ENCODE peak calls at places on chromosomes 6 and 20, in nine cellular contexts. L is SW 1271; X is H54; E is H7; Q is activated CD4-positive, alpha-beta T cell treated with anti-CD3 and anti-CD28 coated beads for 4 hours; H is HTR-8/SVneo; T is kidney tubule cell; M is BE2C; F is A549. C is an unnamed sample.

GRCh38 chr6:36840471-36841461 is 1.5 kb upstream of the CPNE5 start:
- DNase-seq in F (no peak), X (no peak), E (peak; percentile 85), M (no peak), L (no peak), H (no peak), Q (peak; percentile 36), T (no peak), C (no peak)

GRCh38 chr6:43648248-43648647 is 3.4 kb downstream of the RSPH9 start:
- DNase-seq in Q (no peak), X (no peak), L (no peak), H (no peak), M (no peak), E (no peak), T (no peak), F (no peak), C (no peak)

GRCh38 chr20:4681441-4681840 is 40.3 kb upstream of the PRND start:
- DNase-seq in T (no peak), F (no peak), L (no peak), Q (no peak), X (no peak), E (no peak), M (no peak), H (no peak), C (no peak)

GRCh38 chr20:8094415-8094818 is 37.6 kb upstream of the PLCB1 start:
- DNase-seq in T (no peak), M (peak; percentile 23), E (no peak), F (peak; percentile 26), L (no peak), Q (no peak), H (no peak), X (no peak), C (no peak)

GRCh38 chr6:166269301-166270039 is 38.7 kb downstream of the PRR18 start:
- DNase-seq in H (no peak), X (no peak), M (no peak), F (no peak), L (no peak), Q (no peak), T (no peak), E (no peak), C (no peak)

GRCh38 chr20:45368221-45368980 is 5.4 kb downstream of the SYS1 start:
- DNase-seq in F (no peak), H (no peak), M (no peak), E (no peak), L (no peak), Q (peak; percentile 33), X (no peak), T (peak; percentile 44), C (no peak)

GRCh38 chr6:15352884-15353283 is 107.0 kb downstream of the JARID2 start:
- DNase-seq in T (peak; percentile 50), F (no peak), H (no peak), X (no peak), E (no peak), M (no peak), L (no peak), Q (no peak), C (no peak)

GRCh38 chr6:43911625-43912577 is 141.9 kb downstream of the VEGFA start:
- DNase-seq in F (no peak), T (no peak), E (peak; percentile 49), X (no peak), M (no peak), Q (no peak), H (no peak), L (no peak), C (no peak)